ENCODE peak calls at places on chromosomes 1 and 21, in four cellular contexts. O, I, L and D are unnamed samples.

GRCh38 chr1:21251773-21252471 is 38.3 kb downstream of the ECE1 start:
- DNase-seq in I (no peak), O (peak; percentile 38), L (peak; percentile 91), D (no peak)

GRCh38 chr1:199551967-199552565 is 475.4 kb upstream of the NR5A2 start:
- DNase-seq in I (peak; percentile 47), O (peak; percentile 41), L (peak; percentile 44), D (peak; percentile 22)

GRCh38 chr1:201537966-201538617 is 835 bp upstream of the NAV1 start:
- DNase-seq in I (no peak), O (no peak), L (no peak), D (no peak)

GRCh38 chr1:98203461-98203860 is 282.6 kb upstream of the DPYD start:
- DNase-seq in I (no peak), O (no peak), L (no peak), D (no peak)

GRCh38 chr1:65813956-65814355 is 21.3 kb downstream of the PDE4B start:
- DNase-seq in I (peak; percentile 29), L (no peak), O (no peak), D (no peak)

GRCh38 chr1:21638531-21639341 is 30.4 kb downstream of the RAP1GAP start:
- DNase-seq in L (peak; percentile 62), I (no peak), O (peak; percentile 89), D (no peak)

GRCh38 chr1:215631489-215631888 is 64.4 kb downstream of the KCTD3 start:
- DNase-seq in I (no peak), L (no peak), O (no peak), D (no peak)

GRCh38 chr1:85465099-85465790 is at the start of gene DDAH1:
- DNase-seq in I (peak; percentile 93), L (peak; percentile 29), O (no peak), D (peak; percentile 72)

GRCh38 chr1:11024545-11024944 is 12.1 kb downstream of the TARDBP start:
- DNase-seq in I (no peak), O (no peak), L (no peak), D (no peak)

GRCh38 chr1:1361982-1362423 is 3.6 kb upstream of the MXRA8 start:
- DNase-seq in I (no peak), L (peak; percentile 75), O (no peak), D (peak; percentile 45)

GRCh38 chr1:206674745-206675175 is 9.9 kb upstream of the MAPKAPK2 start:
- DNase-seq in I (no peak), L (no peak), O (no peak), D (no peak)

GRCh38 chr1:220879090-220879508 is at the start of gene HLX:
- DNase-seq in L (no peak), O (peak; percentile 85), I (peak; percentile 97), D (peak; percentile 60)

DNA sequence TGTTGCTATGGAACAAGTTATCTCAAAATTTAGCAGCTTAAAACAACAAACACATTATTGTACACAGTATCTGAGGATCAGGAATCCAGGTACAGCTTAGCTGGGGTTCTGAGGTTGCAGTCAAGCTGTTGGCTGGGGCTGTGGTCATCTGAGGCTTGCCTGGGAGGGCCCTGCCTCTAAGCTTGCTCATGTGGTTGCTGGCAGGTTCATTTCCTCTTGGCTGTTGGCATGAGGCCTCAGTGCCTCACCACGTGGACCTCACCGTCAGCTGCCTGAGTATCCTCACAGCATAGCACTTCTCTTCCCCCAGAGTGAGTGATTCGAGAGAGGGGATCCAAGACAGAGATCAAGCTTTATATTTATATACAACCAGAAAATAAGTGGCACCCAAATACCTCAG is 18.6 kb downstream of the NTPCR start:
- DNase-seq in O (no peak), L (no peak), I (no peak), D (no peak)
- TF ChIP-seq FOXJ3 in O (no peak), L (no peak), I (no peak), D (no peak)

GRCh38 chr1:228240411-228241240 is 32.8 kb downstream of the OBSCN start:
- DNase-seq in O (no peak), I (no peak), L (no peak), D (no peak)
- TF ChIP-seq FOXJ3 in O (no peak), I (no peak), L (no peak), D (no peak)

GRCh38 chr1:228038387-228039005 is 31.7 kb downstream of the WNT3A start:
- DNase-seq in I (no peak), L (no peak), O (no peak), D (no peak)

GRCh38 chr1:228036701-228037231 is 30.0 kb downstream of the WNT3A start:
- DNase-seq in L (no peak), O (no peak), I (no peak), D (no peak)

GRCh38 chr1:228039006-228039481 is 32.2 kb downstream of the WNT3A start:
- DNase-seq in I (no peak), L (no peak), O (no peak), D (no peak)

GRCh38 chr1:228039504-228039903 is 32.7 kb downstream of the WNT3A start:
- DNase-seq in I (no peak), O (no peak), L (no peak), D (no peak)

GRCh38 chr1:228037401-228038386 is 30.9 kb downstream of the WNT3A start:
- DNase-seq in I (no peak), O (peak; percentile 20), L (no peak), D (peak; percentile 51)
- TF ChIP-seq FOXJ3 in I (no peak), O (no peak), L (no peak), D (no peak)

DNA sequence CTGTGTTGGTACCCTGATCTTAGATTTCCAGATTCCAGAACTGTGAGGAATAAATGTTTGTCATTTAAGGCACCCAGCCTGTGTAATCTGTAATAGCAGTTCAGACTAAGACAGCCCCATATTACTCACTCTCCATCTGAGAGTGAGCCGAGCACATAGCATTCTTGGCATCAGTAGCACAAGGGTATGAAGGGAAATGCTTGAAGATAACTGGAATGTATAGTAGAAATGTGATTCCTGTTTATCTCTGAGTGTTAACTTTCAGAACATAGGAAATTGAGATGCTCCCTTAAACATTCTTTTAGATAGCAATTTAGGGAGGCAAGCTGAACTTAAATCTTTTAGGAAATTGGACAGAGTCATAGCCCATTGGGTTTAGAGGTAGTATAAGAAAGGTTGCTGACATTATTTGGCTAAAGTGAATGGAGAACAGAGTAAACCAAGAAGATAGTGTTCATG is 73.4 kb downstream of the LRRC8D start:
- DNase-seq in I (no peak), L (no peak), O (peak; percentile 62), D (no peak)
- TF ChIP-seq FOXJ3 in I (no peak), L (no peak), O (no peak), D (no peak)

DNA sequence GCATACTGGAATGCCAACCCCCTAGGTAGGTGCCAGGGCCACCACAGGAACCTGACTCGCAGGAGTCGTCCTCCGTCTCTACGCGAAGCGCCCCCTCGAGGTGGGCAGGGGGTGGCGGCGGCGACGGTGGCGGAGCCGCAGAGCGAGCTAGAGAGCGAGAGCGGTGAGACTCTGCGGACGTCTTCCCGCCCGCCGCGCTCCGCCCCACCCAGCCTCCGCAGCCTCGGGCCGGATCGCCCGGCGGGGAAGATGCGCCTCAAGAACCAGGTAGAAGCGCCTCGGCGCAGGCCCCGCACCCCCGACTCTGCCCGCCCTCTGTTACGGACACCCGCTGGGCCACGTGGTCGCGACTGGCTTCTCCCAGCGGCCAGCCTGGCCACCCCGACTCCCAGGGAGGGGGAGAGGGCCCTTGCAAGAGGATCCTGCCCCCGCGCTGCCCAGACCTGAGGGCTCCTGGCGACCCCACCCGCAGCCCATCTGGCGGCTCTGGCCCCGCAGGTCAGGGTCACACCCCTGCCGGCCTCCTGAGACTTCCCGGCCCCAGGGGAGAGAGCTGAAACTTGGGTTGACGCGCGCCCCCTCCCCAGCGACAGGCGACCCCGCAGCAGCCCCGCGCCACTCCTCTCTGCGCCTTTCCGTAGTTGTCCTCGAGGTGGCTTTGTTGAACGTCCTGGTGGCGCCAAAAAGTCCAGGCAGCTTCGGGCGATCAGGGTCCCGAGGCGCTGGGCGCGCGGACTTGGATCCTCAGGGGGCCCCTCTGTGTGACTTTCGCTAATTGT is 24.4 kb upstream of the AGBL4 start:
- DNase-seq in O (no peak), I (peak; percentile 87), L (no peak), D (peak; percentile 91)
- TF ChIP-seq FOXJ3 in O (no peak), I (peak; percentile 34), L (no peak), D (no peak)

GRCh38 chr1:234962340-234962989 is 166.2 kb downstream of the TOMM20 start:
- DNase-seq in I (peak; percentile 50), O (peak; percentile 74), L (peak; percentile 67), D (no peak)
- TF ChIP-seq FOXJ3 in I (no peak), O (no peak), L (no peak), D (no peak)

DNA sequence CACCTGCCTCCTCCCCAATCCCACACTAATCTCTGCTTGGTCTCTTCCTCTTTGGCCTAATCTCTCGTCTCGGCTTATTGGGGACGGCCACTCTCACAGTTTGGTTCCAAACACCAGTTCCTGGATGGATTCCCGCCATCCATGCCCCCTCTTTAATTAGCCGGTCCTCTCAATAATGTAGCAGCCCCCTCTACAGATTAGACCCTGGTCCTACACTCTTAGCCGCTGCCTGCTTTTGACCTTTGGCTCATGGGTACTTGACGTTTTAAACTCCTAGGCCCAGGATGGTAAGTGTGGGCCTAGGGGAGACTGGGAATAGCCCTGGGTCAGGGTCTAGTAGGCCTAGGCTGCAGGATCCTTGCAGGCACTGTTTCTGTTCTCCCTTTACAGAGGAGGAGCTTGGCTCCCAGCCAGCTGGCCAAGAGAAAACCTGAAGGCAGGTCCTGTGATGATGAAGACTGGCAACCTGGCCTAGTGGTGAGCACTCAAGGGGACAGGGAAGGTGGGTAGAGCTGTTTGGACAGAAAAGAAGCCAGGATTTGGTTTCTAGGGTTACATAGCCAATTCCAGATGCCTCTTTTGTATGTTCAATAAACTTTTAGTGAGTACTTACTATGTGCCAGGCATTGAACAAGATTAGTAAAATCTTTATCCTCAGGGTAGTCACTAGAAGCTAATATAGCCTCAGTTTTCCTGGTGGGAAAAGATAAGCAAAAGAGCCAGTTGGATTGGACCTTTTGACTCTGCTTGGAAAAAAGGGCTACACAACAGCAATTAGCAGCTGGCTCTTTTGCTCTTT is 758 bp downstream of the RAD54L start:
- DNase-seq in O (peak; percentile 88), I (peak; percentile 55), L (peak; percentile 62), D (peak; percentile 40)
- TF ChIP-seq FOXJ3 in O (no peak), I (no peak), L (no peak), D (no peak)

GRCh38 chr1:245771521-245772281 is 616.9 kb downstream of the KIF26B start:
- DNase-seq in I (peak; percentile 31), L (no peak), O (no peak), D (no peak)
- TF ChIP-seq FOXJ3 in I (no peak), L (no peak), O (no peak), D (no peak)

GRCh38 chr21:46111193-46111571 is 13.3 kb downstream of the COL6A2 start:
- DNase-seq in O (no peak), L (no peak), I (peak; percentile 25), D (no peak)
- TF ChIP-seq FOXJ3 in O (no peak), L (no peak), I (no peak), D (no peak)

GRCh38 chr1:29439615-29440014 is 203.3 kb downstream of the PTPRU start:
- DNase-seq in I (no peak), O (no peak), L (no peak), D (no peak)
- TF ChIP-seq FOXJ3 in I (no peak), O (no peak), L (no peak), D (no peak)